ENCODE peak calls at places on chromosomes 3 and 15, in six cellular contexts. M is AG09319, G is pulmonary artery endothelial cell, W is RPMI8226, Q is left ventricle myocardium superior, V is A549. K is an unnamed sample.

GRCh38 chr15:78873796-78874761 is 1.4 kb downstream of the MORF4L1 start:
- DNase-seq in W (peak; percentile 20), M (no peak), Q (no peak), V (no peak), G (no peak), K (peak; percentile 35)

GRCh38 chr3:120506828-120507774 is 56.3 kb upstream of the FSTL1 start:
- DNase-seq in W (peak; percentile 40), M (peak; percentile 54), V (peak; percentile 40), G (no peak), Q (no peak), K (peak; percentile 45)

GRCh38 chr3:146550743-146551510 is 6.5 kb upstream of the PLSCR1 start:
- DNase-seq in V (peak; percentile 7), Q (no peak), W (no peak), G (no peak), M (no peak), K (peak; percentile 54)

GRCh38 chr3:35422826-35423601 is 216.3 kb upstream of the ARPP21 start:
- DNase-seq in V (no peak), Q (no peak), M (no peak), W (no peak), G (peak; percentile 26), K (no peak)

GRCh38 chr15:83248151-83248851 is 36.2 kb downstream of the BNC1 start:
- DNase-seq in Q (no peak), V (peak; percentile 18), M (peak; percentile 42), W (peak; percentile 44), G (peak; percentile 24), K (peak; percentile 54)

GRCh38 chr3:176561826-176562225 is 635.5 kb downstream of the TBL1XR1 start:
- DNase-seq in V (no peak), M (no peak), Q (no peak), G (no peak), W (no peak), K (no peak)

GRCh38 chr3:136464502-136464901 is 214.4 kb downstream of the PCCB start:
- DNase-seq in W (no peak), M (no peak), Q (no peak), V (no peak), G (no peak), K (no peak)

GRCh38 chr3:29440321-29441019 is 159.6 kb downstream of the RBMS3 start:
- DNase-seq in V (no peak), Q (no peak), M (no peak), W (no peak), G (no peak), K (no peak)

GRCh38 chr3:4943553-4943952 is 35.7 kb upstream of the BHLHE40 start:
- DNase-seq in V (peak; percentile 45), W (peak; percentile 27), G (no peak), Q (no peak), M (no peak), K (no peak)

GRCh38 chr3:72690646-72691045 is 157.6 kb downstream of the SHQ1 start:
- DNase-seq in Q (no peak), M (no peak), V (no peak), G (no peak), W (no peak), K (no peak)

GRCh38 chr3:17894434-17895060 is 152.1 kb upstream of the TBC1D5 start:
- DNase-seq in V (no peak), Q (no peak), G (no peak), M (peak; percentile 25), W (peak; percentile 17), K (peak; percentile 70)

GRCh38 chr3:42549131-42549530 is 32.6 kb downstream of the SEC22C start:
- DNase-seq in W (no peak), Q (no peak), G (no peak), M (no peak), V (no peak), K (no peak)

GRCh38 chr3:154090116-154090420 is 31.1 kb upstream of the ARHGEF26 start:
- DNase-seq in M (no peak), V (no peak), W (no peak), G (no peak), Q (no peak), K (peak; percentile 18)

GRCh38 chr3:80307844-80308243 is 540.0 kb upstream of the ROBO1 start:
- DNase-seq in G (no peak), Q (no peak), M (no peak), V (no peak), W (no peak), K (no peak)

GRCh38 chr15:38378162-38378560 is 75.8 kb upstream of the FAM98B start:
- DNase-seq in M (no peak), V (no peak), W (no peak), G (peak; percentile 73), Q (peak; percentile 75), K (no peak)

GRCh38 chr3:72646263-72646662 is 202.0 kb downstream of the SHQ1 start:
- DNase-seq in M (no peak), W (no peak), Q (no peak), V (no peak), G (no peak), K (no peak)

GRCh38 chr15:57516327-57517026 is 75.2 kb upstream of the MYZAP start:
- DNase-seq in Q (no peak), G (no peak), V (no peak), W (no peak), M (no peak), K (no peak)

GRCh38 chr3:36372534-36372935 is 7.8 kb upstream of the STAC start:
- DNase-seq in G (no peak), W (no peak), V (no peak), M (no peak), Q (no peak), K (no peak)

GRCh38 chr3:155634121-155634719 is 110.7 kb downstream of the PLCH1 start:
- DNase-seq in G (no peak), W (no peak), M (no peak), V (no peak), Q (no peak), K (no peak)